ENCODE peak calls at places on chromosome 16, in nine cellular contexts. J is naive thymus-derived CD4-positive, alpha-beta T cell; P is colonic mucosa; F is PC-3; R is GM23248; Z is suprapubic skin; G is cardiac muscle cell; V is H1; N is thoracic aorta. E is an unnamed sample.
A peak's percentile ranks its signal among the peaks of the same experiment; 100 is the strongest.

GRCh38 chr16:60107467-60107866 is 1373.4 kb upstream of the GOT2 start:
- DNase-seq in N (no peak), R (no peak), P (no peak), V (no peak), F (peak; percentile 7), Z (no peak), G (no peak), J (no peak), E (no peak)

GRCh38 chr16:50671644-50672260 is 9.4 kb downstream of the SNX20 start:
- DNase-seq in N (no peak), V (no peak), J (peak; percentile 31), Z (no peak), P (peak; percentile 41), F (peak; percentile 48), G (no peak), R (no peak), E (peak; percentile 43)

GRCh38 chr16:31273676-31274075 is 13.9 kb downstream of the ITGAM start:
- DNase-seq in R (peak; percentile 31), P (no peak), F (no peak), Z (no peak), J (no peak), N (no peak), V (no peak), G (no peak), E (no peak)

GRCh38 chr16:89287777-89288576 is 70.5 kb downstream of the ZNF778 start:
- DNase-seq in P (no peak), Z (no peak), V (no peak), G (no peak), F (no peak), R (no peak), N (no peak), J (no peak), E (no peak)

GRCh38 chr16:30051518-30051917 is 14.0 kb upstream of the ALDOA start:
- DNase-seq in Z (no peak), R (peak; percentile 92), V (no peak), P (no peak), J (no peak), N (no peak), G (no peak), F (peak; percentile 37), E (no peak)

GRCh38 chr16:66605177-66605999 is 884 bp downstream of the CMTM3 start:
- DNase-seq in J (no peak), N (no peak), R (peak; percentile 75), Z (peak; percentile 85), P (peak; percentile 45), G (peak; percentile 58), V (no peak), F (peak; percentile 27), E (peak; percentile 20)

GRCh38 chr16:49701867-49702494 is 153.9 kb downstream of the ZNF423 start:
- DNase-seq in R (peak; percentile 46), V (no peak), Z (peak; percentile 86), J (no peak), G (peak; percentile 94), P (peak; percentile 50), F (no peak), N (no peak), E (no peak)

GRCh38 chr16:20397468-20398074 is 7.0 kb downstream of the PDILT start:
- DNase-seq in G (no peak), R (no peak), Z (no peak), J (no peak), N (no peak), P (no peak), F (no peak), V (no peak), E (no peak)

GRCh38 chr16:74558873-74559272 is 48.0 kb downstream of the GLG1 start:
- DNase-seq in F (no peak), Z (no peak), J (no peak), V (no peak), N (no peak), R (no peak), G (no peak), P (no peak), E (no peak)

GRCh38 chr16:695355-696089 is 5.3 kb upstream of the WDR24 start:
- DNase-seq in R (peak; percentile 58), N (no peak), F (peak; percentile 62), G (peak; percentile 28), Z (peak; percentile 89), V (no peak), J (peak; percentile 71), P (peak; percentile 96), E (peak; percentile 62)

GRCh38 chr16:79329163-79329521 is 271.4 kb downstream of the MAF start:
- DNase-seq in V (no peak), G (no peak), J (no peak), Z (no peak), P (no peak), N (no peak), R (no peak), F (no peak), E (no peak)

GRCh38 chr16:88665148-88665547 is 2.3 kb upstream of the MVD start:
- DNase-seq in V (no peak), N (no peak), G (no peak), P (no peak), F (no peak), Z (no peak), J (no peak), R (no peak), E (no peak)

GRCh38 chr16:77780378-77780837 is 8.0 kb upstream of the VAT1L start:
- DNase-seq in G (no peak), V (no peak), Z (no peak), R (peak; percentile 86), F (peak; percentile 23), N (no peak), J (no peak), P (no peak), E (no peak)

GRCh38 chr16:73301984-73302383 is 254.1 kb upstream of the ZFHX3 start:
- DNase-seq in G (no peak), Z (no peak), N (no peak), R (no peak), J (no peak), V (no peak), F (no peak), P (no peak), E (no peak)

GRCh38 chr16:24070851-24071250 is 185.3 kb upstream of the CACNG3 start:
- DNase-seq in R (peak; percentile 52), G (peak; percentile 64), N (no peak), V (peak; percentile 75), Z (no peak), F (peak; percentile 42), J (peak; percentile 7), P (no peak), E (no peak)

GRCh38 chr16:58057784-58058183 is 32.2 kb downstream of the MMP15 start:
- DNase-seq in N (no peak), Z (no peak), G (no peak), R (no peak), F (no peak), P (no peak), V (no peak), J (no peak), E (no peak)

GRCh38 chr16:1696863-1697262 is 9.1 kb upstream of the MAPK8IP3 start:
- DNase-seq in G (no peak), F (peak; percentile 83), V (no peak), J (no peak), Z (no peak), R (peak; percentile 24), P (no peak), N (no peak), E (no peak)

GRCh38 chr16:86757704-86758040 is 179.3 kb downstream of the FOXL1 start:
- DNase-seq in P (no peak), N (no peak), V (no peak), G (no peak), Z (no peak), R (no peak), J (no peak), F (no peak), E (no peak)
- H3K9me3 ChIP-seq in P (no peaks in the 10 kb centered on the region), N (no peaks in the 10 kb centered on the region), V (no peaks in the 10 kb centered on the region), G (no peaks in the 10 kb centered on the region), Z (no peaks in the 10 kb centered on the region), R (no peaks in the 10 kb centered on the region), J (no peaks in the 10 kb centered on the region), F (no peaks in the 10 kb centered on the region), E (no peaks in the 10 kb centered on the region)

GRCh38 chr16:35749253-35750141 is 2290.1 kb downstream of the TP53TG3F start:
- DNase-seq in R (no peak), V (no peak), G (no peak), N (no peak), F (no peak), P (no peak), Z (no peak), J (no peak), E (no peak)
- H3K9me3 ChIP-seq in R (no peaks in the 10 kb centered on the region), V (peaks cover 100% of the 10 kb centered on the region), G (no peaks in the 10 kb centered on the region), N (no peaks in the 10 kb centered on the region), F (no peaks in the 10 kb centered on the region), P (no peaks in the 10 kb centered on the region), Z (peaks cover 13% of the 10 kb centered on the region), J (peaks cover 93% of the 10 kb centered on the region), E (no peaks in the 10 kb centered on the region)

DNA sequence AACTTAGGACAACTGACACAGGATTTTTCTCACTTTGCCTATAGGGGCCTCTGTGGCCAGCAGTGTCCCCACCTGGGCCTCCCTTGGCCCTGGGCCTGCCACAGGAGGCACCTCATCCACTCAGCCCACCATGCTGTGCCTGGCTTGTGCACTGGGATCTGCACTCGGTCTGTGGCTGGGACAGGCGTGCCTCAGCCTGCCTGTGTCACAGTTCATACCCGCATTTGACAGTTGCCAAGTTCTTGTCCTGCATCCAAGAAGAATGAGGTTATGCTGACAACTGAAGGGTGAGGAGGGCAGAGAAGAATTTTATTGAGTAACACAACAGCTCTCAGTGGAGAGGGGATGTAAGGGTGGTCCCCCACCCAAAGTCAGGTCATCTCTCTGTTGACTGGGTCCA is 36.0 kb downstream of the ZFP90 start:
- DNase-seq in P (no peak), R (no peak), V (no peak), Z (no peak), N (no peak), J (no peak), F (no peak), G (no peak), E (no peak)
- H3K9me3 ChIP-seq in P (peaks cover 7% of the 10 kb centered on the region), R (peaks cover 4% of the 10 kb centered on the region), V (peaks cover 31% of the 10 kb centered on the region), Z (peaks cover 52% of the 10 kb centered on the region), N (peaks cover 80% of the 10 kb centered on the region), J (peaks cover 87% of the 10 kb centered on the region), F (peaks cover 4% of the 10 kb centered on the region), G (no peaks in the 10 kb centered on the region), E (peaks cover 40% of the 10 kb centered on the region)

GRCh38 chr16:65410801-65411200 is 288.9 kb upstream of the CDH11 start:
- DNase-seq in V (no peak), G (no peak), R (no peak), N (no peak), P (no peak), Z (no peak), J (no peak), F (peak; percentile 68), E (no peak)

GRCh38 chr16:65406076-65406475 is 284.2 kb upstream of the CDH11 start:
- DNase-seq in F (no peak), J (no peak), R (no peak), G (no peak), V (no peak), N (no peak), Z (no peak), P (no peak), E (no peak)

GRCh38 chr16:65406933-65407332 is 285.1 kb upstream of the CDH11 start:
- DNase-seq in P (no peak), F (no peak), R (peak; percentile 59), N (no peak), J (no peak), Z (no peak), V (no peak), G (no peak), E (no peak)

GRCh38 chr16:65413861-65414260 is 292.0 kb upstream of the CDH11 start:
- DNase-seq in Z (no peak), F (no peak), N (no peak), P (no peak), G (no peak), V (no peak), J (no peak), R (peak; percentile 23), E (no peak)

GRCh38 chr16:65409505-65409904 is 287.6 kb upstream of the CDH11 start:
- DNase-seq in J (no peak), Z (no peak), F (peak; percentile 78), N (no peak), G (no peak), V (no peak), P (no peak), R (peak; percentile 58), E (no peak)
- H3K9me3 ChIP-seq in J (no peaks in the 10 kb centered on the region), Z (no peaks in the 10 kb centered on the region), F (no peaks in the 10 kb centered on the region), N (no peaks in the 10 kb centered on the region), G (no peaks in the 10 kb centered on the region), V (no peaks in the 10 kb centered on the region), P (no peaks in the 10 kb centered on the region), R (no peaks in the 10 kb centered on the region), E (no peaks in the 10 kb centered on the region)